ENCODE peak calls at places on chromosomes 6 and 20, in four cellular contexts. G is effector memory CD4-positive, alpha-beta T cell; K is uterus; P is dorsolateral prefrontal cortex. F is an unnamed sample.

GRCh38 chr6:135594000-135594399 is 96.5 kb upstream of the AHI1 start:
- DNase-seq in G (no peak), K (no peak), P (no peak), F (no peak)

GRCh38 chr20:38046572-38046971 is 13.0 kb downstream of the RPRD1B start:
- DNase-seq in G (no peak), K (no peak), P (no peak), F (no peak)

GRCh38 chr20:53579581-53580375 is 13.9 kb downstream of the ZNF217 start:
- DNase-seq in G (no peak), K (peak; percentile 33), P (no peak), F (no peak)

GRCh38 chr6:66935612-66936011 is 1228.6 kb upstream of the EYS start:
- DNase-seq in G (no peak), K (no peak), P (no peak), F (no peak)

GRCh38 chr6:137707590-137708360 is 159.3 kb upstream of the TNFAIP3 start:
- DNase-seq in G (peak; percentile 89), K (peak; percentile 72), P (peak; percentile 8), F (peak; percentile 60)

GRCh38 chr20:58481541-58482021 is 33.6 kb downstream of the APCDD1L start:
- DNase-seq in G (no peak), K (no peak), P (no peak), F (peak; percentile 70)

GRCh38 chr6:39911513-39912125 is 22.6 kb downstream of the MOCS1 start:
- DNase-seq in G (no peak), K (no peak), P (no peak), F (no peak)

GRCh38 chr6:137269347-137269746 is 50.2 kb upstream of the IFNGR1 start:
- DNase-seq in G (no peak), K (no peak), P (no peak), F (no peak)

GRCh38 chr6:49528571-49528970 is 21.9 kb upstream of the C6orf141 start:
- DNase-seq in G (no peak), K (no peak), P (no peak), F (no peak)

GRCh38 chr6:136788069-136788902 is 4.0 kb downstream of the MAP3K5 start:
- DNase-seq in G (no peak), K (no peak), P (no peak), F (no peak)

GRCh38 chr6:139508023-139508422 is 133.6 kb upstream of the CITED2 start:
- DNase-seq in G (no peak), K (no peak), P (no peak), F (no peak)

GRCh38 chr6:63635165-63635562 is 438 bp upstream of the PHF3 start:
- DNase-seq in G (no peak), K (no peak), P (no peak), F (no peak)

GRCh38 chr6:150169609-150170008 is 26.8 kb downstream of the PPP1R14C start:
- DNase-seq in G (no peak), K (no peak), P (no peak), F (no peak)

GRCh38 chr6:45411959-45412358 is 34.2 kb upstream of the SUPT3H start:
- DNase-seq in G (no peak), K (no peak), P (no peak), F (no peak)

GRCh38 chr6:45900808-45901752 is 114.6 kb downstream of the CLIC5 start:
- DNase-seq in G (no peak), K (no peak), P (no peak), F (no peak)

GRCh38 chr6:148947621-148948444 is 201.0 kb downstream of the UST start:
- DNase-seq in G (peak; percentile 64), K (peak; percentile 88), P (peak; percentile 76), F (peak; percentile 83)

GRCh38 chr6:68778356-68779020 is 143.4 kb downstream of the ADGRB3 start:
- DNase-seq in G (no peak), K (no peak), P (peak; percentile 67), F (no peak)

GRCh38 chr20:32674362-32674789 is 635 bp upstream of the C20orf203 start:
- DNase-seq in G (peak; percentile 34), K (no peak), P (no peak), F (no peak)

GRCh38 chr6:19835605-19836004 is 1.6 kb upstream of the ID4 start:
- DNase-seq in G (no peak), K (no peak), P (no peak), F (no peak)

GRCh38 chr6:45625191-45625664 is 247.5 kb upstream of the SUPT3H start:
- DNase-seq in G (no peak), K (no peak), P (no peak), F (no peak)

GRCh38 chr6:135286962-135287525 is 105.9 kb downstream of the MYB start:
- DNase-seq in G (no peak), K (no peak), P (no peak), F (no peak)

GRCh38 chr6:36912583-36912982 is 26.8 kb downstream of the C6orf89 start:
- DNase-seq in G (peak; percentile 30), K (no peak), P (no peak), F (no peak)

GRCh38 chr6:52162940-52163908 is 23.0 kb upstream of the IL17A start:
- DNase-seq in G (no peak), K (no peak), P (no peak), F (no peak)

GRCh38 chr6:38517005-38517404 is 122.7 kb downstream of the BTBD9 start:
- DNase-seq in G (no peak), K (no peak), P (no peak), F (no peak)

GRCh38 chr6:170403451-170403850 is 96.9 kb downstream of the FAM120B start:
- DNase-seq in G (no peak), K (no peak), P (no peak), F (no peak)

GRCh38 chr6:113732384-113732966 is 124.7 kb upstream of the MARCKS start:
- DNase-seq in G (no peak), K (peak; percentile 22), P (no peak), F (no peak)

GRCh38 chr20:47358672-47359532 is 2.4 kb upstream of the ZMYND8 start:
- DNase-seq in G (no peak), K (peak; percentile 88), P (peak; percentile 72), F (peak; percentile 63)

GRCh38 chr6:84618046-84618752 is 146.2 kb downstream of the TBX18 start:
- DNase-seq in G (no peak), K (no peak), P (no peak), F (no peak)

GRCh38 chr6:137224890-137225198 is 5.7 kb upstream of the IFNGR1 start:
- DNase-seq in G (no peak), K (no peak), P (no peak), F (no peak)

GRCh38 chr20:9476637-9477036 is 37.8 kb upstream of the LAMP5 start:
- DNase-seq in G (no peak), K (no peak), P (no peak), F (no peak)

GRCh38 chr6:138692058-138692977 is 81.3 kb upstream of the CCDC28A start:
- DNase-seq in G (no peak), K (peak; percentile 57), P (peak; percentile 29), F (peak; percentile 77)

GRCh38 chr6:160058603-160059215 is 62.9 kb upstream of the SLC22A1 start:
- DNase-seq in G (no peak), K (no peak), P (no peak), F (no peak)

GRCh38 chr6:32151131-32151884 is 431 bp downstream of the PRRT1 start:
- DNase-seq in G (no peak), K (peak; percentile 22), P (peak; percentile 76), F (no peak)

GRCh38 chr20:47607208-47607613 is 105.5 kb downstream of the NCOA3 start:
- DNase-seq in G (no peak), K (no peak), P (no peak), F (no peak)

GRCh38 chr6:112571486-112571885 is 224.4 kb downstream of the RFPL4B start:
- DNase-seq in G (no peak), K (no peak), P (no peak), F (no peak)

GRCh38 chr6:167350731-167351655 is 26.1 kb downstream of the TTLL2 start:
- DNase-seq in G (peak; percentile 76), K (peak; percentile 68), P (peak; percentile 73), F (peak; percentile 68)

GRCh38 chr20:35791823-35792222 is 20.0 kb downstream of the PHF20 start:
- DNase-seq in G (no peak), K (no peak), P (no peak), F (no peak)

GRCh38 chr20:35792740-35793139 is 20.9 kb downstream of the PHF20 start:
- DNase-seq in G (no peak), K (no peak), P (no peak), F (no peak)

GRCh38 chr20:35791097-35791496 is 19.3 kb downstream of the PHF20 start:
- DNase-seq in G (no peak), K (no peak), P (no peak), F (no peak)

GRCh38 chr20:35801865-35802264 is 30.1 kb downstream of the PHF20 start:
- DNase-seq in G (no peak), K (no peak), P (no peak), F (no peak)

GRCh38 chr20:35796556-35796955 is 24.7 kb downstream of the PHF20 start:
- DNase-seq in G (no peak), K (no peak), P (no peak), F (no peak)
- H3K27ac ChIP-seq in G (no peak overlapping the region), K (no peak overlapping the region), P (no peak overlapping the region), F (no peak overlapping the region)

DNA sequence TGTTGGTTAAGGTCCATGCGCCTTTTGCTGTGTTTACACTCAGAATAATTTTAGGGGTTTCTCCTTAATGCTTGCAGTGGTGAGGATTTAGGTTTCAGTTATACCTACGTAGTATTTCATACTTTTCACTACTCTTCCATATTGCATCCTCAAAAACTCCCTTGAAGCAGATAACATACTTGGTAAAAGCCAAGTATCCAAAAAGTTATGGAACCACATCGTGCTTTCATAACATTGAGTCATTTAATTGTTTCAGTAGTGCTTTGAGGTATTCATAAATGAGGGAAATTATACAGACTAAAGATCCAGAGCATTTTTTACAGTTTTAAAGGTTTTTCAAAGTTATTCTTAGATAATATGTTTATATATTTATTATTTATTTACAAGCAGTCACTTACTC is 4.0 kb upstream of the ATXN1 start:
- DNase-seq in G (no peak), K (no peak), P (no peak), F (no peak)
- H3K27ac ChIP-seq in G (no peak overlapping the region), K (peak overlapping the region; percentile 98), P (no peak overlapping the region), F (no peak overlapping the region)

GRCh38 chr6:12343122-12343439 is 52.9 kb downstream of the EDN1 start:
- DNase-seq in G (no peak), K (no peak), P (no peak), F (no peak)

GRCh38 chr6:12340488-12340818 is 50.3 kb downstream of the EDN1 start:
- DNase-seq in G (no peak), K (no peak), P (no peak), F (no peak)

GRCh38 chr6:12344949-12345693 is 55.0 kb downstream of the EDN1 start:
- DNase-seq in G (no peak), K (no peak), P (no peak), F (no peak)

GRCh38 chr6:12343440-12344162 is 53.4 kb downstream of the EDN1 start:
- DNase-seq in G (no peak), K (no peak), P (no peak), F (no peak)

GRCh38 chr6:12342664-12343063 is 52.5 kb downstream of the EDN1 start:
- DNase-seq in G (no peak), K (no peak), P (no peak), F (no peak)
- H3K27ac ChIP-seq in G (no peak overlapping the region), K (no peak overlapping the region), P (no peak overlapping the region), F (no peak overlapping the region)

GRCh38 chr20:626579-626978 is 16.5 kb upstream of the TCF15 start:
- DNase-seq in G (no peak), K (no peak), P (no peak), F (no peak)

GRCh38 chr20:623041-623440 is 12.9 kb upstream of the TCF15 start:
- DNase-seq in G (no peak), K (no peak), P (no peak), F (no peak)

GRCh38 chr20:622161-622560 is 12.1 kb upstream of the TCF15 start:
- DNase-seq in G (no peak), K (no peak), P (no peak), F (no peak)

GRCh38 chr20:623704-624103 is 13.6 kb upstream of the TCF15 start:
- DNase-seq in G (no peak), K (no peak), P (no peak), F (no peak)

GRCh38 chr20:625360-625932 is 15.3 kb upstream of the TCF15 start:
- DNase-seq in G (no peak), K (no peak), P (no peak), F (no peak)
- H3K27ac ChIP-seq in G (no peak overlapping the region), K (no peak overlapping the region), P (no peak overlapping the region), F (no peak overlapping the region)